ENCODE peak calls at places on chromosomes 16 and 17, in seven cellular contexts. Y is tibial artery, Z is cardiac fibroblast, U is NT2/D1, A is LoVo, T is EL, F is NCI-H1417. D is an unnamed sample.

GRCh38 chr17:66965801-66966528 is 1.5 kb downstream of the CACNG4 start:
- DNase-seq in Z (no peak), U (no peak), A (no peak), T (no peak), F (peak; percentile 58), Y (no peak), D (no peak)

GRCh38 chr16:78939600-78939999 is 660.9 kb downstream of the MAF start:
- DNase-seq in A (no peak), Y (no peak), T (no peak), U (no peak), F (no peak), Z (no peak), D (no peak)

GRCh38 chr16:66408181-66409048 is 18.7 kb upstream of the BEAN1 start:
- DNase-seq in Z (peak; percentile 87), F (peak; percentile 15), T (peak; percentile 63), Y (no peak), U (no peak), A (peak; percentile 65), D (no peak)

GRCh38 chr17:76899414-76899813 is 31.2 kb downstream of the MGAT5B start:
- DNase-seq in Z (no peak), A (no peak), F (no peak), U (no peak), Y (no peak), T (no peak), D (no peak)

GRCh38 chr17:83079766-83080616 is 582 bp downstream of the METRNL start:
- DNase-seq in F (peak; percentile 27), Z (no peak), A (no peak), T (no peak), U (no peak), Y (no peak), D (no peak)

GRCh38 chr17:2303278-2304188 is at the start of the genes SMG6 and SRR:
- DNase-seq in Y (peak; percentile 95), U (peak; percentile 73), F (peak; percentile 89), Z (peak; percentile 91), T (peak; percentile 90), A (peak; percentile 87), D (peak; percentile 92)

GRCh38 chr16:14057878-14058382 is 13.2 kb upstream of the MRTFB start:
- DNase-seq in Z (peak; percentile 68), A (no peak), U (no peak), Y (peak; percentile 77), F (no peak), T (no peak), D (no peak)

GRCh38 chr17:77196251-77196650 is 55.5 kb downstream of the SEC14L1 start:
- DNase-seq in U (no peak), T (no peak), Z (no peak), A (no peak), Y (no peak), F (no peak), D (no peak)

GRCh38 chr17:31321481-31321880 is at the start of gene EVI2A:
- DNase-seq in Y (no peak), Z (peak; percentile 81), A (no peak), T (peak; percentile 85), U (no peak), F (no peak), D (no peak)

GRCh38 chr17:54835015-54835414 is 65.6 kb upstream of the TOM1L1 start:
- DNase-seq in A (no peak), U (no peak), Y (no peak), Z (no peak), T (no peak), F (no peak), D (no peak)